ENCODE peak calls at places on chromosomes 4 and X, in five cellular contexts. O is OCI-LY7, W is colonic mucosa, S is hepatocyte, H is psoas muscle. A is an unnamed sample. For H3K4me1, the result is how much of the 10 kb centered on the place peaks cover.

GRCh38 chrX:79704325-79704724 is 310.2 kb upstream of the TBX22 start:
- DNase-seq in W (no peak), S (no peak), H (no peak), O (no peak), A (no peak)

GRCh38 chr4:87961993-87962791 is 13.3 kb upstream of the SPP1 start:
- DNase-seq in O (no peak), H (no peak), W (no peak), S (peak), A (no peak)

GRCh38 chrX:97806238-97806637 is 922.5 kb downstream of the RPA4 start:
- DNase-seq in W (no peak), O (no peak), H (no peak), S (no peak), A (no peak)

GRCh38 chr4:2260336-2261109 is 1.4 kb downstream of the MXD4 start:
- DNase-seq in W (no peak), O (no peak), S (no peak), H (peak), A (peak)

GRCh38 chrX:145003443-145003842 is 243.9 kb upstream of the SPANXN1 start:
- DNase-seq in W (no peak), O (no peak), H (no peak), S (no peak), A (no peak)

GRCh38 chr4:70874268-70875156 is 27.7 kb upstream of the MOB1B start:
- DNase-seq in H (no peak), W (no peak), S (no peak), O (peak), A (no peak)

GRCh38 chrX:87167841-87168240 is 349.8 kb upstream of the KLHL4 start:
- DNase-seq in O (no peak), W (no peak), S (no peak), H (no peak), A (no peak)

GRCh38 chr4:173531085-173531965 is 1.3 kb upstream of the HAND2 start:
- DNase-seq in W (no peak), O (no peak), S (peak), H (peak), A (peak)

GRCh38 chrX:50903387-50904027 is 7.0 kb upstream of the BMP15 start:
- DNase-seq in S (peak), H (no peak), W (peak), O (peak), A (no peak)

GRCh38 chrX:52424658-52425057 is 55.8 kb downstream of the XAGE2 start:
- DNase-seq in H (no peak), S (no peak), O (no peak), W (no peak), A (no peak)

GRCh38 chr4:98448923-98449322 is 187.7 kb downstream of the RAP1GDS1 start:
- DNase-seq in H (no peak), O (peak), S (no peak), W (no peak), A (no peak)

GRCh38 chr4:3374011-3374645 is 67.6 kb upstream of the HGFAC start:
- DNase-seq in O (no peak), S (peak), H (no peak), W (no peak), A (no peak)
- H3K4me1 ChIP-seq in O (under half), S (under half), H (under half), W (under half), A (under half)

GRCh38 chrX:112664928-112665327 is 14.8 kb downstream of the LHFPL1 start:
- DNase-seq in W (no peak), H (no peak), S (no peak), O (no peak), A (no peak)
- H3K4me1 ChIP-seq in W (under half), H (under half), S (under half), O (under half), A (under half)

GRCh38 chr4:82893942-82894341 is 3.0 kb upstream of the SEC31A start:
- DNase-seq in H (no peak), S (peak), W (no peak), O (no peak), A (no peak)
- H3K4me1 ChIP-seq in H (under half), S (under half), W (under half), O (half or more), A (under half)

GRCh38 chr4:38311495-38311894 is 351.3 kb downstream of the PTTG2 start:
- DNase-seq in O (no peak), S (no peak), H (no peak), W (no peak), A (no peak)

GRCh38 chr4:38309471-38309870 is 349.3 kb downstream of the PTTG2 start:
- DNase-seq in O (no peak), W (no peak), H (no peak), S (no peak), A (no peak)

GRCh38 chr4:38313175-38313574 is 350.8 kb upstream of the KLF3 start:
- DNase-seq in W (peak), O (no peak), S (no peak), H (no peak), A (peak)

GRCh38 chr4:38308728-38309315 is 348.6 kb downstream of the PTTG2 start:
- DNase-seq in W (no peak), O (no peak), S (no peak), H (no peak), A (no peak)

GRCh38 chr4:38310446-38311043 is 350.3 kb downstream of the PTTG2 start:
- DNase-seq in W (no peak), H (no peak), O (no peak), S (no peak), A (no peak)
- H3K4me1 ChIP-seq in W (under half), H (under half), O (under half), S (under half), A (under half)

GRCh38 chr4:1045193-1045594 is 33.8 kb downstream of the FGFRL1 start:
- DNase-seq in O (no peak), S (no peak), H (peak), W (no peak), A (peak)

GRCh38 chr4:1047106-1047975 is 35.9 kb downstream of the FGFRL1 start:
- DNase-seq in H (peak), S (no peak), W (peak), O (no peak), A (peak)

GRCh38 chr4:1044469-1045192 is 33.2 kb downstream of the FGFRL1 start:
- DNase-seq in W (no peak), H (peak), O (no peak), S (no peak), A (peak)

GRCh38 chr4:1043658-1044468 is 32.4 kb downstream of the FGFRL1 start:
- DNase-seq in S (peak), O (no peak), H (peak), W (peak), A (peak)

DNA sequence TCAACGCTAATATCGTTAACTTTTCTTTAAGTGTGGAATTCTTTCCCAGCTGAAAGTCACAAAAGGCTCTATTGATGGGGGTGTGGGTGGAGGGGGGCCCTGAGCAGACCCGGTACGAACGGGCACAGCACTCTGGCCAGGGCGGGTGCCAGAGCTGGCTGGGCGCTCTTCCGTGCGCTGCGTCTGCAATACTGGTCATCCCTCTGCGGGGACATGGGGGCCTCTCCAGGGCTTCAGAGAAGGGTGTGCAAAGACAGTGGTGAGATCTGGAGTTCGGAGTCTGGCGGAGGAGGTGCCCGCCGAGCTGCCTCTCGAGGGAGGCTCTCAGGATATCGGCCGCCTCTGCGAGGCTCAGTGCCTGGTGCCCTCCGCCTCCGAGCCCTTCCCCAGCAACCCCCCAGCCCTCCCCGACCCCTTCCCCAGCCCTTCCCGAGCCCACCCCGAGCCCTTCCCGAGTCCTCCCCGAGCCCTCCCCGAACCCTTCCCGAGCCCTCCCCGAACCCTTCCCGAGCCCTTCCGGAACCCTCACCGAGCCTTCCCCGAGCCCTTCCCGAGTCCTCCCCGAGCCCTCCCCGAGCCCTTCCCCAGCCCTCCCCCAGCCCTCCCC is 34.3 kb downstream of the FGFRL1 start:
- DNase-seq in S (no peak), O (no peak), W (no peak), H (peak), A (peak)
- H3K4me1 ChIP-seq in S (under half), O (under half), W (under half), H (under half), A (under half)

GRCh38 chr4:39626261-39626660 is 12.4 kb downstream of the SMIM14 start:
- DNase-seq in S (no peak), W (no peak), H (no peak), O (peak), A (no peak)
- H3K4me1 ChIP-seq in S (under half), W (under half), H (under half), O (under half), A (under half)

GRCh38 chr4:37665347-37666009 is 20.7 kb downstream of the RELL1 start:
- DNase-seq in S (no peak), W (peak), O (no peak), H (no peak), A (no peak)

GRCh38 chr4:37664696-37665095 is 21.5 kb downstream of the RELL1 start:
- DNase-seq in S (no peak), W (no peak), H (no peak), O (no peak), A (no peak)

GRCh38 chr4:37667197-37668100 is 18.7 kb downstream of the RELL1 start:
- DNase-seq in S (no peak), H (no peak), O (no peak), W (no peak), A (no peak)

GRCh38 chr4:37663552-37663951 is 22.6 kb downstream of the RELL1 start:
- DNase-seq in H (no peak), S (no peak), W (no peak), O (no peak), A (no peak)

GRCh38 chr4:37666625-37667071 is 19.5 kb downstream of the RELL1 start:
- DNase-seq in O (no peak), W (peak), H (peak), S (peak), A (no peak)
- H3K4me1 ChIP-seq in O (under half), W (under half), H (half or more), S (under half), A (under half)

GRCh38 chr4:184384056-184384809 is 90.1 kb downstream of the IRF2 start:
- DNase-seq in W (peak), H (no peak), S (peak), O (peak), A (peak)

GRCh38 chr4:184384810-184385557 is 89.4 kb downstream of the IRF2 start:
- DNase-seq in H (no peak), S (no peak), O (peak), W (no peak), A (no peak)

GRCh38 chr4:184386271-184386781 is 88.0 kb downstream of the IRF2 start:
- DNase-seq in H (no peak), O (no peak), W (peak), S (peak), A (peak)

GRCh38 chr4:184387351-184387750 is 87.0 kb downstream of the IRF2 start:
- DNase-seq in W (no peak), O (peak), H (no peak), S (no peak), A (no peak)

DNA sequence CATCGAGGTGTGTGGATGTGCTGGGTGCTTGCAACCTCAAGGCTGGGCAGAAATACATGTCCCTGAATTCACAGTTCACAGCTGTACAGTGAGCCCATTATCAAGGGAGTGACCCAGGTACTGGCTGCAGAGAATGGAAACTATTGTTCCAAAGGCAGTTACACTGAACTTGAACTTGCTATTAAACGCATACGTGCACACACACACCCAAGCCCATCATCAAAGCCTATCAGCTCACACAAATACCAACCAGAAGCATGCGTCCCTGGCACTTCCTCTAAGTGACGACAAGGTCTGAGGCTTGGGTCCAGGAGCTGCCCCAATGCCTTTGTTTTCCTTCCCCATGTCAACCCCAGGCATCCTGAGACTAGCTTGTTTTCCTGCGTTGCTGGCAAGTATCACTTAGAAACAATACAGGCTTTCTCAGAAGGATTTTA is 88.6 kb downstream of the IRF2 start:
- DNase-seq in H (no peak), S (peak), W (peak), O (no peak), A (peak)
- H3K4me1 ChIP-seq in H (half or more), S (half or more), W (under half), O (half or more), A (under half)

A was measured in mucosa of descending colon.